ENCODE peak calls at places on chromosomes 16 and 17, in five cellular contexts. K is AG09309, P is breast epithelium, Z is heart left ventricle, Q is dorsolateral prefrontal cortex. V is an unnamed sample.

GRCh38 chr17:57819273-57819672 is 30.6 kb downstream of the MRPS23 start:
- DNase-seq in K (no peak), P (no peak), Q (no peak), Z (no peak), V (no peak)

GRCh38 chr17:47879028-47879585 is 16.9 kb upstream of the SP2 start:
- DNase-seq in K (peak), Q (no peak), Z (peak), P (no peak), V (no peak)

GRCh38 chr17:31392856-31393748 is 1.6 kb downstream of the RAB11FIP4 start:
- DNase-seq in K (no peak), Z (no peak), Q (peak), P (no peak), V (no peak)

GRCh38 chr16:68298907-68299515 is 11.7 kb downstream of the SLC7A6OS start:
- DNase-seq in P (no peak), K (no peak), Q (peak), Z (no peak), V (no peak)

GRCh38 chr17:64004903-64005733 is 7.0 kb downstream of the PRR29 start:
- DNase-seq in P (no peak), Q (no peak), Z (no peak), K (no peak), V (no peak)

GRCh38 chr17:75892556-75893224 is 4.1 kb downstream of the TRIM65 start:
- DNase-seq in Z (no peak), Q (no peak), K (no peak), P (no peak), V (no peak)

GRCh38 chr16:11682655-11683096 is 14.4 kb downstream of the SNN start:
- DNase-seq in K (peak), P (no peak), Q (no peak), Z (no peak), V (no peak)

GRCh38 chr17:33871720-33872535 is 383.2 kb upstream of the CCL2 start:
- DNase-seq in P (no peak), Q (no peak), K (no peak), Z (no peak), V (no peak)

GRCh38 chr16:22670551-22670970 is 143.4 kb upstream of the HS3ST2 start:
- DNase-seq in K (no peak), Z (no peak), Q (no peak), P (no peak), V (no peak)

GRCh38 chr16:25523183-25523582 is 168.6 kb upstream of the HS3ST4 start:
- DNase-seq in Z (no peak), Q (no peak), P (no peak), K (no peak), V (no peak)

GRCh38 chr16:35599429-35600165 is 2140.2 kb downstream of the TP53TG3F start:
- DNase-seq in P (no peak), K (no peak), Q (no peak), Z (no peak), V (no peak)

GRCh38 chr16:15601212-15601879 is 41.6 kb downstream of the MARF1 start:
- DNase-seq in K (no peak), Z (no peak), Q (no peak), P (no peak), V (no peak)

GRCh38 chr17:44779211-44780025 is 20.6 kb downstream of the ADAM11 start:
- DNase-seq in Q (peak), Z (peak), P (peak), K (no peak), V (no peak)

GRCh38 chr16:11143741-11144035 is 112.3 kb downstream of the SOCS1 start:
- DNase-seq in P (no peak), Q (no peak), Z (no peak), K (no peak), V (no peak)

GRCh38 chr17:7897773-7898172 is 9.2 kb downstream of the CHD3 start:
- DNase-seq in Q (no peak), K (no peak), Z (no peak), P (no peak), V (no peak)

GRCh38 chr16:2919511-2920255 is 8.0 kb downstream of the FLYWCH1 start:
- DNase-seq in P (peak), Q (no peak), Z (no peak), K (peak), V (peak)

GRCh38 chr17:58710948-58711552 is 18.6 kb downstream of the RAD51C start:
- DNase-seq in Z (no peak), K (no peak), Q (no peak), P (no peak), V (peak)

GRCh38 chr16:57834936-57835335 is 32.6 kb upstream of the KIFC3 start:
- DNase-seq in P (no peak), Z (no peak), K (no peak), Q (no peak), V (no peak)

GRCh38 chr16:55701442-55702319 is 45.9 kb downstream of the SLC6A2 start:
- DNase-seq in Z (peak), K (peak), Q (no peak), P (peak), V (peak)

GRCh38 chr17:75647061-75647460 is 13.8 kb downstream of the SMIM5 start:
- DNase-seq in Q (no peak), P (no peak), Z (no peak), K (no peak), V (no peak)

GRCh38 chr17:57697891-57698708 is 47.0 kb downstream of the CCDC182 start:
- DNase-seq in K (no peak), Z (no peak), P (no peak), Q (no peak), V (no peak)

GRCh38 chr16:188674-189073 is 8.4 kb downstream of the HBQ1 start:
- DNase-seq in Q (no peak), P (no peak), K (no peak), Z (no peak), V (no peak)

GRCh38 chr16:66740533-66740932 is 10.9 kb downstream of the DYNC1LI2 start:
- DNase-seq in Q (no peak), P (no peak), Z (no peak), K (no peak), V (no peak)

GRCh38 chr17:17082878-17083277 is 40.6 kb downstream of the MPRIP start:
- DNase-seq in P (no peak), K (no peak), Z (no peak), Q (no peak), V (no peak)

GRCh38 chr17:6970992-6971391 is 24.9 kb upstream of the ALOX12 start:
- DNase-seq in K (no peak), Q (no peak), P (no peak), Z (no peak), V (no peak)

GRCh38 chr16:87819983-87820382 is 49.3 kb downstream of the SLC7A5 start:
- DNase-seq in Z (no peak), K (no peak), P (no peak), Q (no peak), V (no peak)

GRCh38 chr17:7852919-7853692 is 1.8 kb upstream of the TMEM88 start:
- DNase-seq in Q (no peak), Z (no peak), K (no peak), P (no peak), V (no peak)

GRCh38 chr16:89357055-89357454 is 133.3 kb downstream of the ANKRD11 start:
- DNase-seq in K (no peak), Q (no peak), P (no peak), Z (no peak), V (no peak)

GRCh38 chr16:89357460-89357859 is 132.9 kb downstream of the ANKRD11 start:
- DNase-seq in Z (no peak), K (no peak), Q (peak), P (no peak), V (no peak)

GRCh38 chr16:89354325-89354724 is 136.0 kb downstream of the ANKRD11 start:
- DNase-seq in Z (no peak), K (no peak), Q (no peak), P (no peak), V (no peak)

GRCh38 chr16:89355036-89355435 is 135.3 kb downstream of the ANKRD11 start:
- DNase-seq in K (no peak), Z (no peak), Q (no peak), P (no peak), V (no peak)

DNA sequence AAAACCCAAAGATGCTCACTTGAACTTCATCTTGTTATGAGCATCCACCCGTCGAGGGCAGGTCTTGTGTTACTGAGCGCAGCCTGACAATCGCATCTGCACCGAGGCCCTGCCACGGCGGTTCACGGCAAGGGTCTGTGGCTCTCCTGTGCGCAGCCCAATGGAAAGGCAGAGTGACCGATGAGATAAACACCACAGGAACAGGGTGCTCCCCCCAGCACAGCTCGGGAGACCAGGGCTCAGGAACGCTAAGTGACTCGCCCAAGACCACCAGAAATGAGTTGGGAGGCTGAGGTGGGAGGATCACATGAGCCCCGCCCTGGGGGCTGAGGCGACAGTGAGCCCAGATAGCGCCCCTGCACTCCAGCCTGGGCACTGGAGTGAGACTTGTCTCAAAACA is 134.7 kb downstream of the ANKRD11 start:
- DNase-seq in K (no peak), Q (no peak), Z (no peak), P (no peak), V (no peak)
- TF ChIP-seq CTCF in K (no peak), Q (no peak), Z (no peak), P (no peak), V (no peak)

GRCh38 chr16:8644513-8645140 is 23.1 kb downstream of the METTL22 start:
- DNase-seq in P (no peak), K (no peak), Q (no peak), Z (no peak), V (no peak)
- H3K4me3 ChIP-seq in P (no peak), K (no peak), Q (no peak), Z (no peak), V (no peak)

DNA sequence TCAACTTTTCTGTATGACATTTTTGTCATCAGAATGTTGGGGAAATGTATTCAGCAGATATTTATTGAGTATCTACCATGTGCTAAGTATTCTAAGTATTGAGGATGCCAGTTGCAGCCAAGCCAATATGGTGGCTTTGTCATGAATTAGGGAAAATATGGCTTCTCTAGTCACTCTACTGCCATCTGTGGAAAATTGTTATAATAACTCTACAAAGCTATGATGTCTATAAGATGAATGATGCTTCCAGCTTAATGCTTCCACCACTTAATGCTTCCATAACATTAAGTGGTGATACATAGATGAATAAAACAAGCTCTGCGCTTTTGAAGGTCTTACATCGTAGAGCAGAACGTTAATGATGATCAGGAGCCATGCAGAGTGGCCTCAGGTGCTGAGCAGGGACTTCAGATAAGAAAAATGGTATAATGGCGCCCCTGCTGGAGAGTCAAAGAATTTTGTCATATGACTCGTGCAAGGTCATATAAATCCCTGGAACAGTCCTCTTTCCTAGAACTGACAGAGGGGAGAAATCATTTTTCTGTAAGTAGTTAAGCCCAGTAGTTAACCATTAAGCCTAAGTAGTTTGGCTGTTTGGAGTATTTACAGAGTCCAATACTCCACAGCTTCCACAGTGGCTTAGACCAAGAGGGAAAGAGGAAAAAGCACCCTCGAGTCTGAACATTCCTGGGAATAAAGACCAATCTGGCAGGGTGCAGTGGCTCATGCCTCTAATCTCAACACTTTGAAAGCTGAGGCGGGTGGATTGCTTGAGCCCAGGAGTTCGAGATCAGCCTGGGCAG is 2.7 kb upstream of the TMIGD1 start:
- DNase-seq in Z (no peak), Q (no peak), K (no peak), P (no peak), V (peak)
- TF ChIP-seq CTCF in Z (peak), Q (peak), K (peak), P (peak), V (peak)

DNA sequence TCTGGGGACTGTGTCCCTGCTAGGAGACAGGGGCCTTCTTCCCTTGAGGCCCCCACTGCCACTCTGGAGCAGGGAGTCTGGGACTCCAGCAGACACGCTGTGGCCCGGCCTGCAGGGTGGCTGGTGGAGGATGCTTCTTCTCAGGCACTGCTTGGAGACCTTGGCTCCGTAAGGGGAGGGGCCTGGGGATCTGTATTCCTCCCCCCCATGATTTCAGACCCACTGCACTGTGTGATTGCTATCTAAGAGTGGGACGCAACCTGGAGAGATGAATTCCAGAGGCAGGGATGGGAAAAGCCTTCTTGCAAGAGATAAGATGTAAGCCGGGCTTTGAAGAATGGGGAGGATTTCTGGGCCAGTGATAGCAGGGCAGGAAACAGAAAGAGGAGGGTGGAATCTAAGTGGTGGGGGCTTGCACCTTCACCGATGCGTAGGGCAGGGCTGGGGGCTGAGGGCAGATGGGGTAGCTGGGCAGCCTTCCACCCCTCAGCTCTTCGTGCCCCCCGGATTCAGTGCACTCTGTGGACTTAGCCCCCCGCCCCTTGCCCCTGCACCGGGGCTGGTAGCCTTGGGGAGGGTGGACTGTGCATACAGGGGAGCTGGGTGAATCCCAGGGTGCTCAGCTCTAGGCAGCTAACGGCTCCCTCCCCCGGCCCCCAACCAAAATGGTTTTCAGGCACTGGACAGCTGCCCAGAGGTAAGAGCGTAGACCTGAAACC is 5.2 kb upstream of the GSE1 start:
- DNase-seq in P (no peak), Q (no peak), K (no peak), Z (no peak), V (no peak)
- H3K4me3 ChIP-seq in P (no peak), Q (no peak), K (no peak), Z (no peak), V (no peak)

DNA sequence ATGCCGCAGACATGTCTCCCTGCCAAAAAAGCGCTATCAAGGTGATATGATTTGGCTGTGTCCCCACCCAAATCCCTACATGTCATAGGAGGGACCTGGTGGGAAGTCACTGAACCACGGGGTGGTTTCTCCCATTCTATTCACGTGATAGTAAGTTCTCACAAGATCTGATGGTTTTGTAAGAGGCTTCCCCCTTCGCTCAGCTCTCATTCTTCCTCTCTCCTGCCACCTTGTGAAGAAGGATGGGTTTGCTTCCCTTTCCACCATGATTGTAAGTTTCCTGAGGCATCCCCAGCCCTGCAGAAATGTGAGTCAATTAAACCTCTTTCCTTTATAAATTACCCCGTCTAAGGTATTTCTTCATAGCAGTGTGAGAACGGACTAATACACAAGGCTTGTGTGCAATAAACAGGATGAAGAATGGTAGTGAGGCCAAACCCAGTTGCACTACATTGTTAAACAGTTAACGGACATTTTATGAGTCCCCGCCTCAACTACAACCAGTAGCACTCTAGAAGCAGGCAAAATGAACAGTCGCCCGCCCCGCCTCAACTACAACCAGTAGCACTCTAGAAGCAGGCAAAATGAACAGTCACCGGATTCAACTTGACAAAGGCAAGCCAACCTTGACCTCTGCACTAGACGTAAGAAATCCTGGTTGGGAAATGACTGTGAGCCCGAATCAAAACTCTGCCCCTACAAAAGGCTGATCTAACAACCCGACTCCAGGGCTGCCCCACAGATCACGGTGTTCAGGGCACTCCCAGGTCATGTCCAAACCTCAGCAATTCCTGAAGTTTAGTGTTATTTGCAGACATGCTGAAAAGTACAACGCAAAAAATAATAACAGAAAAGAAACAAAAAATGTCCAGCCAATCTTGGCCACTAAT is 26.3 kb downstream of the VPS53 start:
- DNase-seq in Q (no peak), P (no peak), K (no peak), Z (no peak), V (no peak)
- TF ChIP-seq CTCF in Q (peak), P (peak), K (peak), Z (no peak), V (peak)

DNA sequence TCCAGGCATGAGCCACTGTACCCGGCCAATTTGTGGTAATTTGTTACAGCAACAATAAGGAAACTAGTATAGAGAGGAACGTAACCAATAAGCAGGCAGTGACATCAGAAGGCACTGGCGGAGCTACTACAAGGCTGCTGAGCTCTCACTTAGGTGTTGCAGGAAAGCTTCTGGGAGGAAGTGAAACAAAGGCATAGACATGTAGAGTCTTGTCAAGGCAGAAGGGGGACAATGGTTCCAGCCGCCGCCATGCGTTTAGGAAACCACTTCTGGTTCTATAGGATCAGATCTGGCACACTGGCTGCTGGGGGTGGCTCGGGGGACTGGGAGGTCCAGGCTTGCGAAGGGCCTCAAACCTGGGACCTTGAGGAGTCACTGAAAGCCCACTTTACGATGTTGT is 9.4 kb upstream of the CPSF4L start:
- DNase-seq in Z (no peak), K (no peak), Q (no peak), P (no peak), V (no peak)
- H3K4me3 ChIP-seq in Z (no peak), K (no peak), Q (no peak), P (no peak), V (no peak)

GRCh38 chr16:53695070-53695469 is 8.6 kb downstream of the RPGRIP1L start:
- DNase-seq in P (no peak), Z (no peak), Q (no peak), K (peak), V (no peak)

GRCh38 chr16:53689636-53690035 is 14.0 kb downstream of the RPGRIP1L start:
- DNase-seq in Q (no peak), K (no peak), Z (no peak), P (no peak), V (no peak)

GRCh38 chr16:53692146-53692545 is 11.5 kb downstream of the RPGRIP1L start:
- DNase-seq in P (no peak), Z (no peak), K (no peak), Q (no peak), V (no peak)
- TF ChIP-seq CTCF in P (no peak), Z (no peak), K (no peak), Q (no peak), V (no peak)

GRCh38 chr17:2222301-2222700 is 81.3 kb downstream of the SMG6 start:
- DNase-seq in K (no peak), P (no peak), Q (no peak), Z (no peak), V (no peak)

GRCh38 chr17:2227025-2227699 is 76.4 kb downstream of the SMG6 start:
- DNase-seq in P (no peak), Q (no peak), K (no peak), Z (no peak), V (no peak)

GRCh38 chr17:2222901-2223616 is 80.5 kb downstream of the SMG6 start:
- DNase-seq in Q (no peak), K (no peak), Z (no peak), P (no peak), V (no peak)

GRCh38 chr17:2218426-2218825 is 85.2 kb downstream of the SMG6 start:
- DNase-seq in K (no peak), Z (no peak), P (no peak), Q (no peak), V (no peak)

GRCh38 chr17:2223617-2223927 is 80.0 kb downstream of the SMG6 start:
- DNase-seq in K (no peak), Z (no peak), P (no peak), Q (no peak), V (no peak)
- H3K4me3 ChIP-seq in K (no peak), Z (no peak), P (no peak), Q (no peak), V (no peak)